ENCODE peak calls at places on chromosome 2, in seven cellular contexts. Q, V, S, I, B, T and L are unnamed samples.

GRCh38 chr2:70003093-70003830 is 41.8 kb upstream of the ASPRV1 start:
- DNase-seq in Q (no peak), V (no peak), S (no peak), I (no peak), B (no peak), T (peak; percentile 64), L (no peak)

GRCh38 chr2:71082402-71083252 is 14.2 kb downstream of the NAGK start:
- DNase-seq in Q (no peak), V (no peak), S (no peak), I (no peak), B (no peak), T (no peak), L (no peak)

GRCh38 chr2:47046271-47046670 is 108.8 kb downstream of the STPG4 start:
- DNase-seq in Q (no peak), V (no peak), S (no peak), I (no peak), B (no peak), T (no peak), L (peak; percentile 35)

GRCh38 chr2:47128705-47129104 is 26.4 kb downstream of the STPG4 start:
- DNase-seq in Q (no peak), V (no peak), S (no peak), I (no peak), B (no peak), T (no peak), L (no peak)

GRCh38 chr2:238127165-238128060 is 11.1 kb upstream of the KLHL30 start:
- DNase-seq in Q (peak; percentile 70), V (no peak), S (no peak), I (no peak), B (no peak), T (no peak), L (no peak)

GRCh38 chr2:37060446-37060845 is 23.7 kb downstream of the HEATR5B start:
- DNase-seq in Q (no peak), V (no peak), S (no peak), I (no peak), B (no peak), T (no peak), L (no peak)

GRCh38 chr2:200944467-200945394 is 18.7 kb downstream of the ORC2 start:
- DNase-seq in Q (peak; percentile 94), V (peak; percentile 66), S (no peak), I (peak; percentile 31), B (no peak), T (no peak), L (peak; percentile 86)

GRCh38 chr2:179800776-179801175 is 60.6 kb downstream of the ZNF385B start:
- DNase-seq in Q (no peak), V (no peak), S (no peak), I (no peak), B (no peak), T (no peak), L (no peak)

GRCh38 chr2:235008584-235009044 is 56.8 kb downstream of the SH3BP4 start:
- DNase-seq in Q (peak; percentile 30), V (peak; percentile 80), S (no peak), I (no peak), B (no peak), T (no peak), L (no peak)

GRCh38 chr2:33018271-33018670 is 71.5 kb downstream of the LTBP1 start:
- DNase-seq in Q (peak; percentile 33), V (no peak), S (no peak), I (no peak), B (no peak), T (peak; percentile 50), L (no peak)

GRCh38 chr2:223762853-223763252 is 74.5 kb downstream of the AP1S3 start:
- DNase-seq in Q (no peak), V (peak; percentile 33), S (no peak), I (no peak), B (no peak), T (no peak), L (no peak)

GRCh38 chr2:207558106-207558505 is 28.3 kb downstream of the CREB1 start:
- DNase-seq in Q (peak; percentile 75), V (no peak), S (no peak), I (no peak), B (no peak), T (no peak), L (peak; percentile 38)

GRCh38 chr2:215635071-215635787 is 199.4 kb upstream of the FN1 start:
- DNase-seq in Q (no peak), V (no peak), S (no peak), I (no peak), B (no peak), T (no peak), L (no peak)

GRCh38 chr2:83081835-83082522 is 1377.1 kb downstream of the SUCLG1 start:
- DNase-seq in Q (peak; percentile 34), V (peak; percentile 64), S (no peak), I (no peak), B (peak; percentile 6), T (no peak), L (no peak)

GRCh38 chr2:3461781-3462492 is 57.4 kb downstream of the ADI1 start:
- DNase-seq in Q (peak; percentile 68), V (peak; percentile 71), S (no peak), I (peak; percentile 60), B (peak; percentile 87), T (no peak), L (no peak)

GRCh38 chr2:43542285-43542933 is 53.4 kb downstream of the THADA start:
- DNase-seq in Q (peak; percentile 77), V (peak; percentile 58), S (no peak), I (peak; percentile 28), B (no peak), T (no peak), L (no peak)

GRCh38 chr2:136020831-136021230 is 35.4 kb upstream of the DARS1 start:
- DNase-seq in Q (no peak), V (no peak), S (no peak), I (no peak), B (no peak), T (no peak), L (no peak)

GRCh38 chr2:147325955-147326354 is 518.9 kb upstream of the ACVR2A start:
- DNase-seq in Q (no peak), V (no peak), S (no peak), I (no peak), B (no peak), T (no peak), L (no peak)

DNA sequence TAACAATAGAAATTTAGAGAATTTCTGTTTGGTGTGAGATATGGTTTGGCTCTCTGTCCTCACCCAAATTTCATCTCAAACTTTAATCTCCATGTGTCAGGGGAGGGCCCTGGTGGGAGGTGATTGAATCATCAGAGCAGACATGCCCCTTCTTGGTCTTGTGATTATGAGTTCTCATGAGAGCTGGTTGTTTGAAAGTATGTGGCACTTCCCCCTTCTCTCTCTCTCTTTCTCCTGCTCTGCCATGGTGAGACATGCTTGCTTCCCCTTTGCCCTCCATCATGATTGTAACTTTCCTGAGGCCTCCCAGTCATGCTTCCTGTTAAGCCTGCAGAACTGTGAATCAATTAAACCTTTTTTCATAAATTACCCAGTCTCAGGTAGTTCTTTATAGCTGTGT is 524.7 kb upstream of the ACVR2A start:
- DNase-seq in Q (no peak), V (no peak), S (no peak), I (no peak), B (no peak), T (no peak), L (no peak)
- H3K9me3 ChIP-seq in Q (no peaks in the 10 kb centered on the region), V (no peaks in the 10 kb centered on the region), S (peaks cover 56% of the 10 kb centered on the region), I (no peaks in the 10 kb centered on the region), B (no peaks in the 10 kb centered on the region), T (peaks cover 13% of the 10 kb centered on the region), L (no peaks in the 10 kb centered on the region)

DNA sequence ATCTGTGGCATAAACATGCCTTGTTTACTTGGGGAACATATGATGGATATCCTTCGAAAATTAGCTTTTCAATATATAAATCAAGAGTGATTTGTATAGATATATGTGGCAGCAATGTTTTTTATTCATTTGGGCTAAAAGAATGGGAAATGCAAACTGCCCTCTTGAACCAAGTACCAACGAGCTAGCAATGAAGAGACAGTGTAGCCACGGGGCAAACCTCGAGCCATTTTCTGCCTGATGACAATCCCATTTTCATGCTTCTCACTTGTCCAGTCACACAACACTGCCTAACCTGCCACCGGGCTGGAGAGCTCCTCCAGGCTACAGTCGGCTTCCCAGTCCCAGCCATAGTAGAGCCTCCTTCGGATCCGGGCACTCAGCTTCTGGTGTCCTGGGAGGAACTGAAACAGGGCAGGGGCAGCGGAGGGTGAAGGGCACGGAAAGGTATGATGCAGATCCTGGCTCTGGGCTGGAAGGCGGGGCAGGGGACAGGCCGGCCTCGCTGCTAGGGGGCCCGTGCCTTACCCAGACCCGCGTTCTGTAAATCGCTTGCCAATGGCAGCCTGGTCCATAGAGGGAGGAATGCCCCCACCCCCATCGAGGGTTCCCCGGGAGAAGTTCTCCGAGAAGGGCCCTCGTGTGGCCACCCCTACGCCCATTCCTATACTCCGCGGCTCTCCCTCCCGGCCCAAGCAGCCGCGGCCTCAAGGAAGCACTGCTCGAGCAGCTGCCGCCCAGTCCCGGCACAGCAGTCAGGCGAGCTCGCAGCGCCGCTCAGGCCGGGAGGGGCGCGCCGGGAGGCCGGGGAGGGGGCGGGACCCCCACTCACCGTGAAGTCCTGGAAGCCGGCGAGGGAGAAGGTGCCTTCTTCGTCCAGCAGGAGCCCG is 552 bp downstream of the CNPPD1 start:
- DNase-seq in Q (peak; percentile 70), V (peak; percentile 71), S (peak; percentile 51), I (peak; percentile 33), B (peak; percentile 34), T (peak; percentile 91), L (peak; percentile 49)
- H3K9me3 ChIP-seq in Q (no peaks in the 10 kb centered on the region), V (no peaks in the 10 kb centered on the region), S (no peaks in the 10 kb centered on the region), I (no peaks in the 10 kb centered on the region), B (no peaks in the 10 kb centered on the region), T (no peaks in the 10 kb centered on the region), L (no peaks in the 10 kb centered on the region)

DNA sequence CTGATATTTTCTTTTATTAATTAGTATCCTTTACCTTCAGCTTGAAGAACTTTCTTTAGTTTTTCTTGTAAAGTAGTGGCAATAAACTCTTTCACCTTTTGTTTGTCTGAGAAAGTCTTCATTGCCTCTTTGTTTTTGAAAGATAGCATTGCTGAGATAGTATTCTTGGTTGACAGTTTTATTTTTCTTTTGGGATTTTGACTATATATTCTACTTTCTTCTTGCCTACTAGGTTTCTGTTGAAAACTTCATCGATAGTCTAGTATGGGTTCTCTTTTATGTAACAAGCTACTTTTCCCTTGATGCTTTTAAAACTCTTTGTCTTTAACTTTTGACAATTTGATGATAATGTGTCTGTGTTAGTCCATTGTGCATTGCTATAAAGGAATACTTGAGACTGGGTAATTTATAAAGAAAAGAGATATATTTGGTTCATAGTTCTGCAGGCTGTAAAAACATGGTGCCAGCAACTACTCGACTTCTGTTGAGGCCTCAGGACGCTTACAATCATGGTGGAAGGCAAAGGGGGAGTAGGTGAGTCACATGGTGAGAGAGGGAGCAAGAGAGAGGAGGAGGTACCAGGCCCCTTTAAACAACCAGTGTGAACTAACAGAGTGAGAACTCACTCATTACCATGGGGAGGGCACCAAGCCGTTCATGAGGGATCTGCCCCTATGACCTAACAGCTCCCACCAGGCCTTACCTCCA is 12.0 kb downstream of the CCDC150 start:
- DNase-seq in Q (no peak), V (no peak), S (no peak), I (no peak), B (no peak), T (no peak), L (no peak)
- H3K9me3 ChIP-seq in Q (no peaks in the 10 kb centered on the region), V (peaks cover 5% of the 10 kb centered on the region), S (peaks cover 55% of the 10 kb centered on the region), I (peaks cover 49% of the 10 kb centered on the region), B (no peaks in the 10 kb centered on the region), T (peaks cover 40% of the 10 kb centered on the region), L (peaks cover 47% of the 10 kb centered on the region)

DNA sequence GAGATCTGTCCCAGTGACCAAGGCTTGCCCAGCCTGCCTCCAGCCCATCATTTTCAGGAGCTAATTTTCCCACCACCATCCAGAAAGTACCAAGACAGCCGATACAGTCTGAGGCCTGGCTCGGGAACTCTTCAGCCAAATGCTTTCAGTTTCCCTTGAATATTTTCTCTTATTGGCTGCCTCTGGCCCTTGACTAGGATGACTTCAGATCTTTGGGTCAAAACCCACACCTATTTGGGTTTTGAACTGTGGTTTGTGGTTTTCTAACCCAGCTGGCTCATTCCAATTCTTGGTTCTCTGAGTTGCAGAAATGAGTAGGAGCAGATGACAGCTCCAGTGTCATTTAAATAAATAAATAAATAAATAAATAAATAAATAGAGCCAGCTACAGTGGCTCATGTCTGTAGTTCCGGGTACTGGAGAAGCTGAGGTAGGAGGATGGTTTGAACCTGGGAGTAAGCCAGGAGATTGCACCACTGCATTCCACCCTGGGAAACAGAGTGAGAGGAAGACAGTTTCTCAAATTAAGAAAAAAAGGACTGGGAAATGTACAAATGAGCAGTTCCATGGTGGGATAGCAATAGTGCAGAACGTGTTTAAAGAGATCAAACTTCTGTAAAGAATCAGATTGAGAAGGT is 465.0 kb upstream of the SOX11 start:
- DNase-seq in Q (no peak), V (no peak), S (no peak), I (no peak), B (no peak), T (no peak), L (no peak)
- H3K9me3 ChIP-seq in Q (peaks cover 3% of the 10 kb centered on the region), V (no peaks in the 10 kb centered on the region), S (no peaks in the 10 kb centered on the region), I (peaks cover 14% of the 10 kb centered on the region), B (no peaks in the 10 kb centered on the region), T (no peaks in the 10 kb centered on the region), L (no peaks in the 10 kb centered on the region)